ENCODE peak calls at places on chromosomes 7 and 10, in five cellular contexts. V, J, S, L and M are unnamed samples.

GRCh38 chr10:17061418-17061817 is 68.2 kb downstream of the CUBN start:
- DNase-seq in V (no peak), S (no peak), J (peak; percentile 45), L (no peak), M (no peak)

GRCh38 chr10:120553911-120554310 is 96.9 kb downstream of the PLPP4 start:
- DNase-seq in V (no peak), S (no peak), L (no peak), J (no peak), M (no peak)

GRCh38 chr10:76403876-76404275 is 972.5 kb downstream of the LRMDA start:
- DNase-seq in S (no peak), J (no peak), L (no peak), V (no peak), M (peak; percentile 55)

GRCh38 chr10:104317195-104318095 is 20.8 kb downstream of the ITPRIP start:
- DNase-seq in L (no peak), S (no peak), V (no peak), J (peak; percentile 53), M (peak; percentile 81)

GRCh38 chr10:11058965-11059364 is 41.3 kb downstream of the CELF2 start:
- DNase-seq in V (no peak), J (peak; percentile 82), S (no peak), L (no peak), M (no peak)

GRCh38 chr10:84196941-84197340 is 2.6 kb downstream of the CDHR1 start:
- DNase-seq in S (no peak), V (no peak), J (no peak), L (no peak), M (no peak)

GRCh38 chr7:33764752-33765451 is 140.4 kb upstream of the BMPER start:
- DNase-seq in L (no peak), S (no peak), J (peak; percentile 75), V (no peak), M (peak; percentile 81)

GRCh38 chr7:6423942-6424701 is 23.6 kb downstream of the DAGLB start:
- DNase-seq in S (no peak), V (no peak), J (no peak), L (no peak), M (peak; percentile 78)

GRCh38 chr10:91607661-91608442 is 25.0 kb downstream of the PPP1R3C start:
- DNase-seq in V (no peak), L (peak; percentile 4), J (no peak), S (no peak), M (no peak)

GRCh38 chr7:123283373-123283772 is 83.6 kb upstream of the SLC13A1 start:
- DNase-seq in L (no peak), V (no peak), J (no peak), S (no peak), M (no peak)

GRCh38 chr10:13924020-13924725 is 337.4 kb downstream of the PRPF18 start:
- DNase-seq in V (no peak), J (peak; percentile 80), S (no peak), L (no peak), M (peak; percentile 50)

GRCh38 chr10:129870926-129871660 is 93.0 kb downstream of the EBF3 start:
- DNase-seq in J (no peak), S (no peak), L (no peak), V (no peak), M (no peak)

GRCh38 chr10:79347894-79348639 is 798 bp downstream of the PPIF start:
- DNase-seq in V (no peak), J (peak; percentile 79), L (peak; percentile 64), S (peak; percentile 52), M (peak; percentile 45)

GRCh38 chr7:107857541-107857912 is 33.5 kb upstream of the DLD start:
- DNase-seq in S (no peak), L (no peak), V (no peak), J (no peak), M (no peak)

GRCh38 chr7:123435080-123435700 is 99.2 kb downstream of the IQUB start:
- DNase-seq in S (no peak), J (no peak), V (no peak), L (no peak), M (peak; percentile 29)

GRCh38 chr7:127290801-127291361 is 38.1 kb upstream of the GRM8 start:
- DNase-seq in S (no peak), L (no peak), J (no peak), V (no peak), M (no peak)

GRCh38 chr7:2224934-2225333 is 7.8 kb downstream of the MAD1L1 start:
- DNase-seq in L (no peak), S (no peak), J (no peak), V (no peak), M (no peak)

GRCh38 chr10:28282341-28282740 is 20.5 kb downstream of the MPP7 start:
- DNase-seq in J (no peak), S (no peak), L (no peak), V (peak; percentile 43), M (no peak)

GRCh38 chr7:33327427-33327826 is 198.1 kb downstream of the BBS9 start:
- DNase-seq in L (no peak), S (no peak), J (no peak), V (no peak), M (peak; percentile 73)

GRCh38 chr10:84026821-84027257 is 112.5 kb upstream of the GHITM start:
- DNase-seq in L (peak; percentile 68), V (peak; percentile 52), S (peak; percentile 45), J (peak; percentile 8), M (no peak)

GRCh38 chr10:34172936-34173533 is 642.1 kb downstream of the PARD3 start:
- DNase-seq in J (peak; percentile 54), S (no peak), V (no peak), L (no peak), M (peak; percentile 56)

GRCh38 chr7:150396426-150397375 is 17.6 kb downstream of the ZNF775 start:
- DNase-seq in V (no peak), J (no peak), S (no peak), L (no peak), M (no peak)

GRCh38 chr7:78967046-78967445 is 486.4 kb downstream of the MAGI2 start:
- DNase-seq in J (peak; percentile 47), V (no peak), S (no peak), L (no peak), M (no peak)

GRCh38 chr7:64876792-64877713 is 26.0 kb upstream of the ZNF273 start:
- DNase-seq in L (peak; percentile 4), V (peak; percentile 70), S (peak; percentile 27), J (no peak), M (peak; percentile 62)

GRCh38 chr7:131225619-131226101 is 102.0 kb upstream of the MKLN1 start:
- DNase-seq in J (peak; percentile 89), V (no peak), L (no peak), S (no peak), M (peak; percentile 32)
- H2AFZ ChIP-seq in J (peak overlapping the region; percentile 46), V (peak overlapping the region; percentile 79), L (peak overlapping the region; percentile 6), S (no peak overlapping the region), M (peak overlapping the region; percentile 27)

GRCh38 chr10:111126073-111126472 is 49.2 kb downstream of the ADRA2A start:
- DNase-seq in J (no peak), S (no peak), L (no peak), V (no peak), M (no peak)
- H2BK12ac ChIP-seq in J (no peak overlapping the region), S (no peak overlapping the region), L (no peak overlapping the region), V (no peak overlapping the region), M (no peak overlapping the region)

GRCh38 chr7:18020138-18020715 is 7.4 kb downstream of the PRPS1L1 start:
- DNase-seq in J (no peak), S (no peak), L (no peak), V (no peak), M (peak; percentile 48)
- H2AFZ ChIP-seq in J (no peak overlapping the region), S (no peak overlapping the region), L (peak overlapping the region; percentile 40), V (no peak overlapping the region), M (no peak overlapping the region)

GRCh38 chr10:127088908-127089307 is 107.5 kb downstream of the INSYN2A start:
- DNase-seq in J (no peak), V (no peak), L (no peak), S (no peak), M (no peak)
- H2BK12ac ChIP-seq in J (no peak overlapping the region), V (no peak overlapping the region), L (no peak overlapping the region), S (no peak overlapping the region), M (no peak overlapping the region)

GRCh38 chr7:43292384-43292783 is 179.9 kb downstream of the HECW1 start:
- DNase-seq in L (no peak), J (no peak), S (peak; percentile 55), V (no peak), M (no peak)
- H2AFZ ChIP-seq in L (no peak overlapping the region), J (no peak overlapping the region), S (no peak overlapping the region), V (no peak overlapping the region), M (no peak overlapping the region)

GRCh38 chr7:11290859-11291258 is 317.2 kb downstream of the PHF14 start:
- DNase-seq in V (no peak), L (no peak), J (no peak), S (no peak), M (no peak)
- H2BK12ac ChIP-seq in V (no peak overlapping the region), L (no peak overlapping the region), J (no peak overlapping the region), S (no peak overlapping the region), M (no peak overlapping the region)

DNA sequence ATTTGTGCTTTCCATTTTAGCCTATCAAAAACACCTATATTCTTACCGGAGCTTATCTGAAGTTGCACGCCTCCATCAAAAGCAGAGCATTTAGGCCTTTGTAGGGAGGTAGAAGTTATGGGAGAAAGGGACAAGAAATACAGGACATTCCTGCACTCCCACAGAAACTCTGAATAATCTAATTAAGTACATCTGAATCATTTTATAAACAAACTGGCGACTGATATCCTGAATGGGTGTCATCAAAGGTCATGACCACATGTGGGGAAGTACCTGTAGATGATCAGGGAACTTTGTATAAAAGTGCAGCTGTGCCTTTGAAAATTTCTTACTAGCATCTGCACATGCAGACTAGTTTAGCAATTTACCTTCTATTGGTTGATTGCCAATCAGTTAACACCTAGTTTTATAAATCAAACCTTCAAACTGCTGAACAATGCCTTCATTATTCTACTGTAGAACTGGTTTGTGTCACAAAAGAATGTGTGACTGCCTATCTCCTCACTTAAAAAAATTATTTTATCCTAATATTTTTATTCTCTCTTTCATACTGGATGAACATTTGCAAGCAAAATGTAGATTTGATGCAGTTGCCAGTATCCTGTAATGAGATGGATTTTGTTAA is 17.1 kb downstream of the STEAP4 start:
- DNase-seq in J (no peak), V (no peak), L (no peak), S (no peak), M (no peak)
- H2AFZ ChIP-seq in J (no peak overlapping the region), V (no peak overlapping the region), L (no peak overlapping the region), S (no peak overlapping the region), M (no peak overlapping the region)